ENCODE peak calls at places on chromosome 22, in six cellular contexts. V is brain microvascular endothelial cell, N is body of pancreas, U is HL-60, D is H9, K is left ventricle myocardium inferior. T is an unnamed sample.

GRCh38 chr22:46077669-46078099 is 72.6 kb upstream of the PPARA start:
- DNase-seq in V (no peak), N (no peak), U (no peak), D (no peak), K (peak), T (no peak)

GRCh38 chr22:20940904-20941385 is 23.7 kb downstream of the CRKL start:
- DNase-seq in V (no peak), N (no peak), U (no peak), D (no peak), K (no peak), T (no peak)

GRCh38 chr22:45381348-45381747 is 32.1 kb downstream of the SMC1B start:
- DNase-seq in V (no peak), N (no peak), U (no peak), D (no peak), K (no peak), T (no peak)

GRCh38 chr22:50684501-50684900 is 11.9 kb downstream of the SHANK3 start:
- DNase-seq in V (no peak), N (no peak), U (no peak), D (no peak), K (no peak), T (no peak)

GRCh38 chr22:39251762-39252460 is 7.1 kb upstream of the PDGFB start:
- DNase-seq in V (no peak), N (no peak), U (no peak), D (no peak), K (no peak), T (peak)

GRCh38 chr22:44994399-44995281 is 15.2 kb downstream of the PHF21B start:
- DNase-seq in V (no peak), N (no peak), U (no peak), D (no peak), K (no peak), T (no peak)

GRCh38 chr22:27445876-27446275 is 355.7 kb downstream of the MN1 start:
- DNase-seq in V (no peak), N (peak), U (no peak), D (no peak), K (peak), T (no peak)

GRCh38 chr22:50537765-50538164 is 7.9 kb upstream of the KLHDC7B start:
- DNase-seq in V (no peak), N (no peak), U (no peak), D (no peak), K (no peak), T (no peak)

GRCh38 chr22:23012081-23012622 is 58.2 kb upstream of the GNAZ start:
- DNase-seq in V (no peak), N (no peak), U (no peak), D (no peak), K (no peak), T (no peak)

GRCh38 chr22:44622147-44622427 is 79.9 kb upstream of the PRR5 start:
- DNase-seq in V (no peak), N (no peak), U (no peak), D (peak), K (no peak), T (no peak)

GRCh38 chr22:39236321-39237275 is 8.2 kb downstream of the PDGFB start:
- DNase-seq in V (peak), N (peak), U (peak), D (no peak), K (peak), T (no peak)

GRCh38 chr22:25475554-25476022 is 88.9 kb upstream of the GRK3 start:
- DNase-seq in V (peak), N (no peak), U (no peak), D (no peak), K (no peak), T (no peak)

GRCh38 chr22:30262917-30263741 is 3.5 kb downstream of the OSM start:
- DNase-seq in V (no peak), N (peak), U (peak), D (peak), K (peak), T (peak)

GRCh38 chr22:31477329-31477728 is 12.3 kb downstream of the EIF4ENIF1 start:
- DNase-seq in V (no peak), N (no peak), U (no peak), D (no peak), K (no peak), T (no peak)

GRCh38 chr22:25996669-25997068 is 172.6 kb upstream of the SEZ6L start:
- DNase-seq in V (no peak), N (no peak), U (no peak), D (no peak), K (no peak), T (no peak)

GRCh38 chr22:46707305-46707704 is 30.7 kb downstream of the CERK start:
- DNase-seq in V (no peak), N (no peak), U (no peak), D (no peak), K (no peak), T (no peak)

GRCh38 chr22:46066691-46067090 is 83.6 kb upstream of the PPARA start:
- DNase-seq in V (no peak), N (no peak), U (no peak), D (no peak), K (peak), T (no peak)

DNA sequence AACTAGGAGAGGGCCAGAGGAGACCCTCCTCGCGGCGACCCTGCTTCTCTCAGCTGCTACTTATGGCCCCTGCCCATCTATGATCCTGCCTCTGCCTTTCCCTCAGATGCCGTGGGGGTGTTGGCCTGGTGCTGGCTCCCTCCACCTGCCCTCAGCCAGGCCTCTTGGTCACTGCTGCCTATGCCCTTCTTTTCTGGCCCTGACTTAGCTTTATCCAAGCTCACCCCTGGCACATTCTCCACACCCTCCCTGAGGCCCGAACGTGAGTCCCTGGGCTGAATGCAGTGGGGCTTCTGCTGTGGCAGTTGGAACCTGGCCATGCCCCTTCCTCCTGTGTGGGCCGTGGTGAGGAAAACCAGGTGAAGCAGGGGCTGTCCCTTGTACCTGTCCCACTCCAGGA is 19.8 kb upstream of the SUSD2 start:
- DNase-seq in V (no peak), N (no peak), U (no peak), D (no peak), K (no peak), T (no peak)
- H3K27ac ChIP-seq in V (no peak), N (no peak), U (no peak), D (no peak), K (peak), T (no peak)

GRCh38 chr22:24189249-24190158 is 8.2 kb downstream of the SUSD2 start:
- DNase-seq in V (peak), N (peak), U (peak), D (peak), K (peak), T (peak)

GRCh38 chr22:24187731-24188644 is 6.7 kb downstream of the SUSD2 start:
- DNase-seq in V (no peak), N (no peak), U (no peak), D (no peak), K (peak), T (no peak)

GRCh38 chr22:24186892-24187670 is 5.8 kb downstream of the SUSD2 start:
- DNase-seq in V (no peak), N (no peak), U (no peak), D (no peak), K (no peak), T (no peak)

GRCh38 chr22:24190159-24190540 is 8.9 kb downstream of the SUSD2 start:
- DNase-seq in V (no peak), N (no peak), U (no peak), D (peak), K (peak), T (no peak)

GRCh38 chr22:24188705-24189248 is 7.5 kb downstream of the SUSD2 start:
- DNase-seq in V (no peak), N (no peak), U (no peak), D (no peak), K (no peak), T (no peak)
- H3K27ac ChIP-seq in V (no peak), N (no peak), U (no peak), D (no peak), K (peak), T (no peak)

GRCh38 chr22:40676644-40677043 is 2.6 kb upstream of the MCHR1 start:
- DNase-seq in V (no peak), N (no peak), U (no peak), D (no peak), K (no peak), T (no peak)
- H3K27ac ChIP-seq in V (no peak), N (no peak), U (no peak), D (no peak), K (no peak), T (no peak)

GRCh38 chr22:36256474-36256873 is 3.5 kb downstream of the APOL1 start:
- DNase-seq in V (no peak), N (no peak), U (no peak), D (peak), K (no peak), T (no peak)

GRCh38 chr22:36257308-36257707 is 4.4 kb downstream of the APOL1 start:
- DNase-seq in V (no peak), N (no peak), U (no peak), D (peak), K (no peak), T (no peak)

GRCh38 chr22:36249160-36249559 is 3.8 kb upstream of the APOL1 start:
- DNase-seq in V (no peak), N (no peak), U (no peak), D (no peak), K (no peak), T (no peak)

GRCh38 chr22:36253523-36254490 is 874 bp downstream of the APOL1 start:
- DNase-seq in V (no peak), N (no peak), U (no peak), D (peak), K (no peak), T (no peak)

GRCh38 chr22:36252754-36253522 is at the start of gene APOL1:
- DNase-seq in V (no peak), N (peak), U (no peak), D (peak), K (peak), T (peak)
- H3K27ac ChIP-seq in V (no peak), N (peak), U (no peak), D (no peak), K (peak), T (peak)

DNA sequence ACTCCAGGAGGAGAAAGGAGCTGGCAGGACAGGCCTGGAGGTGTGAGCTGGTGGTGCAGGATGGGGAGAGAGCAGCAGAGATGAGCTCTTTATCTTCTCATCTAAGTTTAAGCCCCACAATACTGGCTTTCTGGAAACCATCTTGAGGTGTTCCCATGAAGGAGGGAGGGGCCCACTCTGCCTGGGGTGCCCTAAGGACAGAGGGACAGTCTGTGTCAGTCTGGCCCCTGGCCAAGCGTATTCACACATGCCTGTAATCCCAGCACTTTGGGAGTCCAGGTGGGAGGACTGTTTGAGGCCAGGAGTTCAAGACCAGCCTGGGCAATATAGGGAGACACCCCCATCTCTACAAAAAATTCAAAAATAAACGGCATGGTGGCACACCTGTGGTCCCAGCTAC is 8.9 kb downstream of the SERHL2 start:
- DNase-seq in V (no peak), N (no peak), U (no peak), D (no peak), K (no peak), T (no peak)
- H3K27ac ChIP-seq in V (no peak), N (no peak), U (peak), D (no peak), K (peak), T (no peak)

GRCh38 chr22:28706845-28707244 is 27.2 kb upstream of the TTC28 start:
- DNase-seq in V (no peak), N (no peak), U (no peak), D (no peak), K (no peak), T (no peak)

GRCh38 chr22:28711820-28712777 is 29.5 kb downstream of the CHEK2 start:
- DNase-seq in V (peak), N (peak), U (no peak), D (no peak), K (no peak), T (peak)

GRCh38 chr22:28710889-28711285 is 30.7 kb downstream of the CHEK2 start:
- DNase-seq in V (peak), N (no peak), U (no peak), D (no peak), K (no peak), T (no peak)

GRCh38 chr22:28711341-28711740 is 30.3 kb downstream of the CHEK2 start:
- DNase-seq in V (no peak), N (no peak), U (no peak), D (no peak), K (no peak), T (no peak)

DNA sequence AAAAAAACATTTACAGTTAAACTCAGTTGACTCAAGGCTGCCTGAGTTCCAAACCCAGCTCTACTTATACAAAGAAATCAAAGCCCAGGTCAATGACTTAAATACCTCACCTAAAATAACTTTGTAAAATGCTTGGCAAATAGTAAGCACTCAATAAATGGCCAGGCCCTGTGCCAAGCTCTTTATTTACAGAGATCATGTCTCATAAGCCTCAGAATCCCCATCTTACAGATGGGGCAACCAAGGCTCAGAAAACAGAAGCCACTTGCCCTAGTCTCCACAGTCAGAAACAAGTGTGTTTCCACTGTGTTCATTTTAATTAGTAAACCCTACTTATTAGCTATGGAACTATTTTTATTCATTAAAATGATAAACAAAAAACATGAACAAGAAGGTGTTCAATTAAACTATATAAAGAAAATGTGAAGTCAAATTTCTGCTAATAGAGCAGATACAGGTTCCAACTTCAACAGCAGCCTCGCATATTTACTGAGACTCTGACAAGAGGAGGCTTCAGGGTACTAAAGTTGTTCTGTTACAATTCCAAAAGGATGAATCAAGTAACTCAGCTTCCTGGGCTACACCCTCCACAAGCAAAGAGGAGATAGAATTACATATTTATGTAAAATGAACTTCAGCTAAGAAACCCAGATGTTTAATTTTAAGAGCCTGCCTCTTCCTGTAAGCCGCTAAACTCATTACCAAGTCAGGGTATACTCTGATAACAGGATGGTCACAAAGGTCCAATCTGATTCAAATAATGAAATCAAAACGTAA is 30.7 kb upstream of the TTC28 start:
- DNase-seq in V (peak), N (no peak), U (no peak), D (no peak), K (no peak), T (peak)
- H3K27ac ChIP-seq in V (peak), N (no peak), U (no peak), D (no peak), K (peak), T (peak)

DNA sequence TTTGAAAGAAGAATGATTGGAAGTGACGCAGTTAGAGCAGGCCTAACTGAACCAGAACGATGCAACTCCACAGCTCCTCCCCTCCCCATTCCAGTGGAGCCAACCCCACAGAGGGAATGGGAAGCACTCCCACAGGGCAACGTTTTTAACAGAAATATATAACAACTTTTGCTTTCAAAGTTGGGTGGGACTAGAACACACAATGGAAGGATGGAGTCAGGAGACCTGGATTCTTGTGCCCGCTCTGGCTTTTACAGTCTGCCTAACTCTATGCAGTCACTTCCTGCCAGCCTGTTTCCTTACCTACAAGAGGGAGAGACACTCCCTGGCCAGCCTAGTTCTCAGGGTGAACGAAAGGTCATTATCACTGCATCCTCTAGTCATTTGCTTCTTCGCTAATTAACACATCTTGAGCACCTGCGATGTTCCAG is 75.5 kb downstream of the PACSIN2 start:
- DNase-seq in V (no peak), N (no peak), U (no peak), D (no peak), K (no peak), T (no peak)
- H3K27ac ChIP-seq in V (peak), N (peak), U (no peak), D (no peak), K (peak), T (peak)

GRCh38 chr22:17514092-17514491 is 49.2 kb upstream of the SLC25A18 start:
- DNase-seq in V (no peak), N (no peak), U (no peak), D (no peak), K (peak), T (no peak)

GRCh38 chr22:17518379-17518778 is 44.9 kb upstream of the SLC25A18 start:
- DNase-seq in V (no peak), N (no peak), U (no peak), D (no peak), K (no peak), T (no peak)

GRCh38 chr22:17513612-17514011 is 49.7 kb upstream of the SLC25A18 start:
- DNase-seq in V (no peak), N (no peak), U (no peak), D (no peak), K (no peak), T (no peak)

GRCh38 chr22:17508110-17508509 is 55.2 kb upstream of the SLC25A18 start:
- DNase-seq in V (no peak), N (no peak), U (no peak), D (no peak), K (no peak), T (no peak)

GRCh38 chr22:17512960-17513359 is 50.3 kb upstream of the SLC25A18 start:
- DNase-seq in V (no peak), N (no peak), U (no peak), D (no peak), K (no peak), T (no peak)
- H3K27ac ChIP-seq in V (no peak), N (no peak), U (no peak), D (no peak), K (peak), T (no peak)

GRCh38 chr22:38034278-38034882 is 22.8 kb upstream of the PICK1 start:
- DNase-seq in V (peak), N (peak), U (peak), D (peak), K (peak), T (peak)

GRCh38 chr22:38032681-38033521 is 24.3 kb upstream of the PICK1 start:
- DNase-seq in V (peak), N (peak), U (peak), D (no peak), K (no peak), T (peak)

GRCh38 chr22:38035530-38035885 is 21.7 kb upstream of the PICK1 start:
- DNase-seq in V (no peak), N (no peak), U (no peak), D (peak), K (no peak), T (no peak)

GRCh38 chr22:38034884-38035529 is 22.2 kb upstream of the PICK1 start:
- DNase-seq in V (no peak), N (no peak), U (no peak), D (peak), K (no peak), T (no peak)

GRCh38 chr22:38033522-38034277 is 23.5 kb upstream of the PICK1 start:
- DNase-seq in V (no peak), N (no peak), U (no peak), D (peak), K (no peak), T (no peak)
- H3K27ac ChIP-seq in V (peak), N (peak), U (peak), D (no peak), K (peak), T (no peak)